ENCODE peak calls at places on chromosomes 11 and 22, in six cellular contexts. One of them, this sample, is unnamed.
A peak's percentile ranks its signal among the peaks of the same experiment; 100 is the strongest.

GRCh38 chr11:74010306-74010981 is 1.6 kb upstream of the UCP3 start:
- DNase-seq in CD8-positive, alpha-beta T cell: no peak
- DNase-seq in GM12865: no peak
- DNase-seq in neural progenitor cell: no peak
- DNase-seq in AG04450: no peak
- DNase-seq in suprapubic skin: no peak
- DNase-seq in this sample: no peak

GRCh38 chr11:18705651-18706281 is 7.2 kb downstream of the TMEM86A start:
- DNase-seq in AG04450: no peak
- DNase-seq in neural progenitor cell: no peak
- DNase-seq in suprapubic skin: peak; percentile 74
- DNase-seq in CD8-positive, alpha-beta T cell: no peak
- DNase-seq in GM12865: no peak
- DNase-seq in this sample: no peak

GRCh38 chr22:33919591-33920501 is at the start of gene LARGE1:
- DNase-seq in neural progenitor cell: peak; percentile 78
- DNase-seq in AG04450: no peak
- DNase-seq in CD8-positive, alpha-beta T cell: no peak
- DNase-seq in GM12865: peak; percentile 76
- DNase-seq in suprapubic skin: peak; percentile 71
- DNase-seq in this sample: no peak

GRCh38 chr11:57307666-57308270 is 17.0 kb downstream of the TNKS1BP1 start:
- DNase-seq in neural progenitor cell: no peak
- DNase-seq in CD8-positive, alpha-beta T cell: no peak
- DNase-seq in suprapubic skin: no peak
- DNase-seq in AG04450: no peak
- DNase-seq in GM12865: no peak
- DNase-seq in this sample: no peak

GRCh38 chr22:41355895-41356294 is 25.8 kb upstream of the TEF start:
- DNase-seq in suprapubic skin: no peak
- DNase-seq in AG04450: no peak
- DNase-seq in GM12865: no peak
- DNase-seq in neural progenitor cell: no peak
- DNase-seq in CD8-positive, alpha-beta T cell: no peak
- DNase-seq in this sample: no peak

GRCh38 chr11:92769125-92769524 is 200.3 kb upstream of the MTNR1B start:
- DNase-seq in GM12865: no peak
- DNase-seq in suprapubic skin: no peak
- DNase-seq in CD8-positive, alpha-beta T cell: no peak
- DNase-seq in neural progenitor cell: no peak
- DNase-seq in AG04450: no peak
- DNase-seq in this sample: no peak

GRCh38 chr22:30423959-30424380 is 1.6 kb upstream of the MTFP1 start:
- DNase-seq in CD8-positive, alpha-beta T cell: peak; percentile 94
- DNase-seq in suprapubic skin: peak; percentile 100
- DNase-seq in neural progenitor cell: peak; percentile 100
- DNase-seq in AG04450: peak; percentile 99
- DNase-seq in GM12865: peak; percentile 100
- DNase-seq in this sample: peak; percentile 99

GRCh38 chr11:123560001-123560400 is 94.4 kb downstream of the SCN3B start:
- DNase-seq in AG04450: peak; percentile 41
- DNase-seq in CD8-positive, alpha-beta T cell: no peak
- DNase-seq in GM12865: no peak
- DNase-seq in neural progenitor cell: peak; percentile 45
- DNase-seq in suprapubic skin: no peak
- DNase-seq in this sample: no peak

GRCh38 chr11:90288207-90288821 is 65.5 kb upstream of the CHORDC1 start:
- DNase-seq in neural progenitor cell: peak; percentile 56
- DNase-seq in suprapubic skin: no peak
- DNase-seq in CD8-positive, alpha-beta T cell: no peak
- DNase-seq in AG04450: no peak
- DNase-seq in GM12865: peak; percentile 23
- DNase-seq in this sample: no peak

GRCh38 chr11:71286701-71287643 is 34.6 kb upstream of the SHANK2 start:
- DNase-seq in neural progenitor cell: no peak
- DNase-seq in AG04450: peak; percentile 76
- DNase-seq in GM12865: no peak
- DNase-seq in CD8-positive, alpha-beta T cell: no peak
- DNase-seq in suprapubic skin: peak; percentile 61
- DNase-seq in this sample: no peak

GRCh38 chr11:132300283-132300682 is 929.9 kb downstream of the NTM start:
- DNase-seq in AG04450: no peak
- DNase-seq in CD8-positive, alpha-beta T cell: no peak
- DNase-seq in suprapubic skin: no peak
- DNase-seq in neural progenitor cell: peak; percentile 29
- DNase-seq in GM12865: peak; percentile 34
- DNase-seq in this sample: peak; percentile 15

GRCh38 chr22:50051930-50052329 is 6.2 kb downstream of the TTLL8 start:
- DNase-seq in suprapubic skin: peak; percentile 51
- DNase-seq in CD8-positive, alpha-beta T cell: no peak
- DNase-seq in AG04450: no peak
- DNase-seq in neural progenitor cell: no peak
- DNase-seq in GM12865: no peak
- DNase-seq in this sample: no peak

GRCh38 chr11:129992161-129992944 is 10.3 kb downstream of the PRDM10 start:
- DNase-seq in neural progenitor cell: peak; percentile 52
- DNase-seq in AG04450: no peak
- DNase-seq in suprapubic skin: no peak
- DNase-seq in CD8-positive, alpha-beta T cell: no peak
- DNase-seq in GM12865: peak; percentile 54
- DNase-seq in this sample: no peak

GRCh38 chr11:122101625-122102291 is 14.3 kb downstream of the BLID start:
- DNase-seq in CD8-positive, alpha-beta T cell: no peak
- DNase-seq in neural progenitor cell: peak; percentile 86
- DNase-seq in GM12865: no peak
- DNase-seq in suprapubic skin: no peak
- DNase-seq in AG04450: peak; percentile 53
- DNase-seq in this sample: no peak

GRCh38 chr11:75773595-75774353 is 5.2 kb downstream of the DGAT2 start:
- DNase-seq in GM12865: peak; percentile 93
- DNase-seq in neural progenitor cell: no peak
- DNase-seq in suprapubic skin: no peak
- DNase-seq in CD8-positive, alpha-beta T cell: no peak
- DNase-seq in AG04450: no peak
- DNase-seq in this sample: peak; percentile 90

GRCh38 chr11:71446942-71447688 is 1.1 kb downstream of the DHCR7 start:
- DNase-seq in GM12865: no peak
- DNase-seq in CD8-positive, alpha-beta T cell: no peak
- DNase-seq in suprapubic skin: no peak
- DNase-seq in AG04450: peak; percentile 7
- DNase-seq in neural progenitor cell: peak; percentile 66
- DNase-seq in this sample: no peak

GRCh38 chr11:11215944-11216343 is 137.1 kb downstream of the CSNK2A3 start:
- DNase-seq in GM12865: no peak
- DNase-seq in AG04450: no peak
- DNase-seq in neural progenitor cell: peak; percentile 18
- DNase-seq in CD8-positive, alpha-beta T cell: no peak
- DNase-seq in suprapubic skin: no peak
- DNase-seq in this sample: no peak

GRCh38 chr22:27919943-27920755 is 1.1 kb upstream of the PITPNB start:
- DNase-seq in CD8-positive, alpha-beta T cell: no peak
- DNase-seq in suprapubic skin: no peak
- DNase-seq in GM12865: no peak
- DNase-seq in neural progenitor cell: peak; percentile 84
- DNase-seq in AG04450: no peak
- DNase-seq in this sample: no peak

GRCh38 chr11:117181586-117182550 is 3.3 kb downstream of the SIDT2 start:
- DNase-seq in neural progenitor cell: no peak
- DNase-seq in suprapubic skin: no peak
- DNase-seq in AG04450: no peak
- DNase-seq in CD8-positive, alpha-beta T cell: no peak
- DNase-seq in GM12865: peak; percentile 1
- DNase-seq in this sample: no peak

GRCh38 chr11:11978792-11979486 is 29.5 kb downstream of the DKK3 start:
- DNase-seq in GM12865: no peak
- DNase-seq in AG04450: no peak
- DNase-seq in neural progenitor cell: no peak
- DNase-seq in suprapubic skin: no peak
- DNase-seq in CD8-positive, alpha-beta T cell: no peak
- DNase-seq in this sample: no peak

GRCh38 chr11:64090811-64091516 is 55.2 kb downstream of the FLRT1 start:
- DNase-seq in GM12865: no peak
- DNase-seq in CD8-positive, alpha-beta T cell: no peak
- DNase-seq in neural progenitor cell: peak; percentile 64
- DNase-seq in AG04450: no peak
- DNase-seq in suprapubic skin: no peak
- DNase-seq in this sample: no peak

GRCh38 chr11:111660822-111661221 is 58.6 kb downstream of the SIK2 start:
- DNase-seq in suprapubic skin: no peak
- DNase-seq in GM12865: no peak
- DNase-seq in CD8-positive, alpha-beta T cell: no peak
- DNase-seq in AG04450: no peak
- DNase-seq in neural progenitor cell: no peak
- DNase-seq in this sample: no peak

GRCh38 chr11:34380696-34381095 is 22.9 kb upstream of the ABTB2 start:
- DNase-seq in neural progenitor cell: no peak
- DNase-seq in GM12865: no peak
- DNase-seq in suprapubic skin: no peak
- DNase-seq in CD8-positive, alpha-beta T cell: no peak
- DNase-seq in AG04450: no peak
- DNase-seq in this sample: no peak

GRCh38 chr11:108494182-108494581 is 4.0 kb downstream of the POGLUT3 start:
- DNase-seq in AG04450: no peak
- DNase-seq in GM12865: no peak
- DNase-seq in neural progenitor cell: no peak
- DNase-seq in CD8-positive, alpha-beta T cell: no peak
- DNase-seq in suprapubic skin: no peak
- DNase-seq in this sample: no peak

GRCh38 chr11:130804306-130805077 is 111.8 kb downstream of the SNX19 start:
- DNase-seq in suprapubic skin: no peak
- DNase-seq in neural progenitor cell: no peak
- DNase-seq in GM12865: peak; percentile 81
- DNase-seq in AG04450: no peak
- DNase-seq in CD8-positive, alpha-beta T cell: no peak
- DNase-seq in this sample: no peak

GRCh38 chr11:112113539-112114457 is 27.1 kb downstream of the SDHD start:
- DNase-seq in AG04450: no peak
- DNase-seq in neural progenitor cell: peak; percentile 58
- DNase-seq in GM12865: peak; percentile 51
- DNase-seq in suprapubic skin: no peak
- DNase-seq in CD8-positive, alpha-beta T cell: no peak
- DNase-seq in this sample: peak; percentile 13

GRCh38 chr11:133843454-133843987 is 1.8 kb downstream of the SPATA19 start:
- DNase-seq in AG04450: no peak
- DNase-seq in GM12865: no peak
- DNase-seq in CD8-positive, alpha-beta T cell: no peak
- DNase-seq in neural progenitor cell: no peak
- DNase-seq in suprapubic skin: no peak
- DNase-seq in this sample: no peak

GRCh38 chr11:2688381-2689231 is 11.2 kb downstream of the KCNQ1OT1 start:
- DNase-seq in suprapubic skin: peak; percentile 54
- DNase-seq in GM12865: no peak
- DNase-seq in AG04450: no peak
- DNase-seq in CD8-positive, alpha-beta T cell: no peak
- DNase-seq in neural progenitor cell: no peak
- DNase-seq in this sample: no peak

GRCh38 chr22:37465721-37466120 is 20.5 kb downstream of the MFNG start:
- DNase-seq in neural progenitor cell: no peak
- DNase-seq in AG04450: no peak
- DNase-seq in CD8-positive, alpha-beta T cell: no peak
- DNase-seq in GM12865: no peak
- DNase-seq in suprapubic skin: no peak
- DNase-seq in this sample: no peak

DNA sequence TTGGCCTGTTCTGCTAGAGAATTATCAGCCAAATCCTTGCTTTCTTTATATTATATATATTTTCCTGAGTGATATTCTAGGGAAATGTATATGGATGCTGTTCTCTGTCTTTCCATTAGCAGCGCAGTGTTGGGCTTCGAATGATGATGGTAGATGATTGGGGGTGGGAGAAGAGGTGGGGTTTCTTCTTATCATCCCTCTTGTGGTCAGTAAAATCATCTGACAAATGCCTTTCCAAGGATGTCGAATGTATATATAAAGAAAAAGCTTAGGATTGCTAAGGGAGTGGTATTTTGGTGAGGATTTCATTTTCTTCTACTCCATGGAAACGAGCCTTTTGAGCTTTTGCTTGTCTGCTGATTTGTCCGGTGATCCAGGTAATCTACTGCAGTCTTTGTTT is 48.9 kb downstream of the ARHGEF12 start:
- DNase-seq in suprapubic skin: no peak
- DNase-seq in AG04450: no peak
- DNase-seq in neural progenitor cell: peak; percentile 13
- DNase-seq in GM12865: no peak
- DNase-seq in CD8-positive, alpha-beta T cell: no peak
- DNase-seq in this sample: no peak
- H3K4me3 ChIP-seq in suprapubic skin: no peak overlapping the region
- H3K4me3 ChIP-seq in AG04450: peak overlapping the region; percentile 8
- H3K4me3 ChIP-seq in neural progenitor cell: no peak overlapping the region
- H3K4me3 ChIP-seq in GM12865: no peak overlapping the region
- H3K4me3 ChIP-seq in CD8-positive, alpha-beta T cell: no peak overlapping the region
- H3K4me3 ChIP-seq in this sample: no peak overlapping the region

GRCh38 chr22:35547993-35548761 is 7.5 kb downstream of the RASD2 start:
- DNase-seq in GM12865: no peak
- DNase-seq in neural progenitor cell: peak; percentile 56
- DNase-seq in CD8-positive, alpha-beta T cell: no peak
- DNase-seq in AG04450: no peak
- DNase-seq in suprapubic skin: no peak
- DNase-seq in this sample: no peak
- TF ChIP-seq CTCF in GM12865: no peak
- TF ChIP-seq CTCF in neural progenitor cell: peak; percentile 43
- TF ChIP-seq CTCF in CD8-positive, alpha-beta T cell: no peak
- TF ChIP-seq CTCF in AG04450: peak; percentile 19
- TF ChIP-seq CTCF in suprapubic skin: no peak
- TF ChIP-seq CTCF in this sample: peak; percentile 46

GRCh38 chr22:44640618-44641155 is 61.3 kb upstream of the PRR5 start:
- DNase-seq in suprapubic skin: peak; percentile 49
- DNase-seq in GM12865: no peak
- DNase-seq in CD8-positive, alpha-beta T cell: no peak
- DNase-seq in AG04450: no peak
- DNase-seq in neural progenitor cell: no peak
- DNase-seq in this sample: no peak

GRCh38 chr22:44638966-44639739 is 62.9 kb upstream of the PRR5 start:
- DNase-seq in suprapubic skin: peak; percentile 81
- DNase-seq in neural progenitor cell: no peak
- DNase-seq in GM12865: no peak
- DNase-seq in CD8-positive, alpha-beta T cell: no peak
- DNase-seq in AG04450: no peak
- DNase-seq in this sample: no peak

GRCh38 chr22:44645083-44645482 is 56.9 kb upstream of the PRR5 start:
- DNase-seq in CD8-positive, alpha-beta T cell: no peak
- DNase-seq in GM12865: no peak
- DNase-seq in AG04450: no peak
- DNase-seq in neural progenitor cell: no peak
- DNase-seq in suprapubic skin: no peak
- DNase-seq in this sample: no peak

GRCh38 chr22:44642096-44642644 is 59.8 kb upstream of the PRR5 start:
- DNase-seq in GM12865: no peak
- DNase-seq in AG04450: no peak
- DNase-seq in neural progenitor cell: no peak
- DNase-seq in CD8-positive, alpha-beta T cell: no peak
- DNase-seq in suprapubic skin: peak; percentile 30
- DNase-seq in this sample: no peak

GRCh38 chr22:44639891-44640617 is 62.0 kb upstream of the PRR5 start:
- DNase-seq in AG04450: no peak
- DNase-seq in CD8-positive, alpha-beta T cell: no peak
- DNase-seq in GM12865: no peak
- DNase-seq in neural progenitor cell: no peak
- DNase-seq in suprapubic skin: peak; percentile 78
- DNase-seq in this sample: no peak
- H3K4me3 ChIP-seq in AG04450: no peak overlapping the region
- H3K4me3 ChIP-seq in CD8-positive, alpha-beta T cell: no peak overlapping the region
- H3K4me3 ChIP-seq in GM12865: no peak overlapping the region
- H3K4me3 ChIP-seq in neural progenitor cell: no peak overlapping the region
- H3K4me3 ChIP-seq in suprapubic skin: no peak overlapping the region
- H3K4me3 ChIP-seq in this sample: no peak overlapping the region

GRCh38 chr11:77524539-77524938 is 50.6 kb upstream of the PAK1 start:
- DNase-seq in neural progenitor cell: no peak
- DNase-seq in suprapubic skin: no peak
- DNase-seq in CD8-positive, alpha-beta T cell: no peak
- DNase-seq in GM12865: no peak
- DNase-seq in AG04450: no peak
- DNase-seq in this sample: no peak
- TF ChIP-seq CTCF in neural progenitor cell: no peak
- TF ChIP-seq CTCF in suprapubic skin: no peak
- TF ChIP-seq CTCF in CD8-positive, alpha-beta T cell: no peak
- TF ChIP-seq CTCF in GM12865: no peak
- TF ChIP-seq CTCF in AG04450: no peak
- TF ChIP-seq CTCF in this sample: peak; percentile 18